ENCODE peak calls at places on chromosomes 7 and 10, in nine cellular contexts. V is lower leg skin; U is right lobe of liver; Q is activated effector memory CD4-positive, alpha-beta T cell treated with anti-CD3 and anti-CD28 coated beads, Interleukin-2, amount 50 U/mL, for 16 hours; E is kidney glomerular epithelial cell; A is ELF-1; R is cardiac septum; L is HepG2; X is prostate gland. D is an unnamed sample.

GRCh38 chr7:90187507-90188050 is 24.0 kb upstream of the STEAP2 start:
- DNase-seq in E (no peak), L (no peak), U (no peak), R (no peak), V (no peak), Q (no peak), A (no peak), X (no peak), D (no peak)

GRCh38 chr10:3786295-3786981 is 1.4 kb upstream of the KLF6 start:
- DNase-seq in E (peak), A (peak), V (peak), Q (peak), L (peak), R (no peak), U (peak), X (no peak), D (peak)

GRCh38 chr7:11831727-11832495 is at the start of gene THSD7A:
- DNase-seq in U (peak), R (peak), Q (no peak), L (peak), E (peak), X (no peak), V (no peak), A (peak), D (peak)

GRCh38 chr10:131729361-131729760 is 171.4 kb upstream of the PPP2R2D start:
- DNase-seq in Q (peak), L (no peak), X (no peak), U (no peak), V (no peak), A (no peak), E (no peak), R (peak), D (no peak)

GRCh38 chr10:22615819-22616499 is 98.4 kb downstream of the PIP4K2A start:
- DNase-seq in U (peak), V (no peak), L (peak), A (peak), E (no peak), X (no peak), Q (peak), R (peak), D (no peak)

GRCh38 chr7:8434290-8435002 is 1.0 kb downstream of the NXPH1 start:
- DNase-seq in E (no peak), A (peak), X (no peak), V (no peak), Q (no peak), U (peak), L (no peak), R (no peak), D (no peak)

GRCh38 chr10:12484945-12485805 is 135.8 kb downstream of the CAMK1D start:
- DNase-seq in Q (peak), E (no peak), U (no peak), X (no peak), R (no peak), V (no peak), A (peak), L (peak), D (no peak)

GRCh38 chr10:75922435-75922834 is 491.0 kb downstream of the LRMDA start:
- DNase-seq in R (no peak), E (peak), A (no peak), V (no peak), Q (no peak), L (peak), U (no peak), X (no peak), D (peak)

GRCh38 chr10:120987359-120987758 is 136.2 kb downstream of the WDR11 start:
- DNase-seq in Q (no peak), E (no peak), A (no peak), R (peak), U (no peak), X (no peak), L (no peak), V (no peak), D (no peak)

GRCh38 chr10:95426482-95426881 is 134.7 kb downstream of the SORBS1 start:
- DNase-seq in L (no peak), Q (no peak), V (no peak), U (no peak), E (no peak), A (no peak), X (no peak), R (no peak), D (no peak)

GRCh38 chr10:110827410-110827809 is 44.3 kb upstream of the PDCD4 start:
- DNase-seq in E (no peak), A (no peak), V (no peak), R (no peak), L (peak), U (no peak), Q (no peak), X (no peak), D (no peak)

D was measured in testis.